ENCODE peak calls at places on chromosomes 1 and 21, in six cellular contexts. R is breast epithelium, K is heart right ventricle, P is astrocyte, Q is GM13977, N is A549. G is an unnamed sample.

GRCh38 chr1:225655509-225656258 is 2.8 kb upstream of the ENAH start:
- DNase-seq in R (no peak), P (peak), N (peak), Q (no peak), K (peak), G (no peak)

GRCh38 chr1:5318143-5318816 is 663.9 kb downstream of the AJAP1 start:
- DNase-seq in K (no peak), Q (no peak), N (no peak), P (no peak), R (no peak), G (no peak)

GRCh38 chr1:36947384-36947783 is 86.9 kb downstream of the GRIK3 start:
- DNase-seq in K (no peak), Q (no peak), P (no peak), N (no peak), R (no peak), G (no peak)

GRCh38 chr1:161174911-161175310 is 2.4 kb downstream of the B4GALT3 start:
- DNase-seq in R (no peak), P (no peak), Q (no peak), N (no peak), K (no peak), G (no peak)

GRCh38 chr1:3504151-3504822 is 49.8 kb downstream of the ARHGEF16 start:
- DNase-seq in Q (no peak), R (no peak), N (peak), P (peak), K (no peak), G (no peak)

GRCh38 chr1:89808429-89809117 is 12.3 kb upstream of the LRRC8D start:
- DNase-seq in N (no peak), Q (no peak), K (no peak), R (peak), P (peak), G (no peak)

GRCh38 chr1:163163861-163164582 is 38.7 kb downstream of the RGS5 start:
- DNase-seq in R (no peak), Q (no peak), P (peak), K (no peak), N (no peak), G (no peak)

GRCh38 chr1:32871364-32872188 is 864 bp upstream of the FNDC5 start:
- DNase-seq in P (no peak), R (no peak), K (no peak), N (no peak), Q (peak), G (no peak)

DNA sequence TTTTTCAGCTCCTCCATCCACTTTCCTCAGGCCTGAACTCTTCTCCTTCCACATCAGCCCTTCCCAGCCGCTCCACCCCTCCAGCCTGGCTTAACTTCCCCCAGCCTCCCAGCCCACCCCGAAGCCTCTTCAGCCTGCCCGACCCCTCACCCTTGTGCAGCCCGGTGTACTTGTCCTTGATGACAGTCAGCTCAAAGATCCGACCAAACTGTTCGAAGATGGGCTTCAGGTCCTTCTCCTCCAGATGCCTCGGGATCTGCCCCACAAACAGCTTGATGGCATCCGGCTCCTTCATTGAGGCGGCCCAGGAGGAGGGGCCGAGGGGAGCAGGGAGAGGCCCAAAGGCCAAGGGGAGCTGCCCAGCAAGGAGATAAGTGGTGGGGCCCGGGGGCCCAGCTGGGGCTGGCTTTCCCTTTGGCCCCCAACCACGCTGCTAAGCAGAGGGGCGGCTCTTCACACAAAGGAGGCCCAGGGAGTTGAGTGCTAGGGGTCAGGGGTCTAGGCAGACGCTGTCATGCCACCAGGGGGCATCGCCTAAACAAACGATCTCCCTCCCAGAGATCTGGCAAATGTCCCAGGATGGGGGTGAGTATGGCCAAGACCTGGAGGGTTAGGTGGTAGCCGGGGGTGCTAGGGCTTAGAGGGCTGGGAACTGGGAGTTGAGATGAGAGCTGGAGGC is 738 bp downstream of the CELF3 start:
- DNase-seq in R (no peak), N (no peak), Q (no peak), P (no peak), K (no peak), G (peak)
- TF ChIP-seq CTCF in R (no peak), N (no peak), Q (no peak), P (no peak), K (no peak), G (peak)

GRCh38 chr1:26327956-26328362 is 10.2 kb downstream of the CD52 start:
- DNase-seq in P (no peak), Q (no peak), K (no peak), N (no peak), R (no peak), G (no peak)
- TF ChIP-seq CTCF in P (no peak), Q (no peak), K (no peak), N (no peak), R (no peak), G (no peak)

DNA sequence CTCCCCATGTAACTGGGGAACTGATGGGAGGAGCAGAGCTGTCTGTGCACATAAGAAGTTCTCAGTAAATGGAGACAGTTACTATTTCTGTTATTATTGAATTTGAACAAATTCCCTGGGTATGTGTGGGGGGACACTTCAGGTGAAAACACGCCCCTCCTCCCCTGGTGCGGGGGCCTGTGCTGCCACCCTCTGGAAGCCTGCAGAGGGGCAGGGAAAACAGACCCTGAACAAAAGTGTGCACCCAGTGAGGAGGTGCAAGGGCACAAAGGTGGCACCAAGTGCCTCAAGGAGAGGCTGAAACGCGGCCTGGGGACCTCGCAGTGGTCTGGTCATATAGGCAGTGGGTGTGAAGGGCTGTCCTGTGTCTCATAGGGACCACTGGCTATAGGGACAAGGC is 18.2 kb upstream of the NADK start:
- DNase-seq in K (no peak), Q (no peak), P (no peak), R (no peak), N (no peak), G (no peak)
- TF ChIP-seq CTCF in K (no peak), Q (peak), P (no peak), R (no peak), N (no peak), G (no peak)

GRCh38 chr1:62687903-62688686 is at the start of gene DOCK7:
- DNase-seq in Q (peak), N (peak), P (peak), K (peak), R (peak), G (peak)
- TF ChIP-seq CTCF in Q (no peak), N (no peak), P (no peak), K (no peak), R (no peak), G (no peak)

GRCh38 chr1:164576311-164577271 is 17.6 kb downstream of the PBX1 start:
- DNase-seq in K (peak), P (no peak), N (no peak), Q (no peak), R (no peak), G (peak)
- TF ChIP-seq CTCF in K (no peak), P (no peak), N (no peak), Q (no peak), R (no peak), G (no peak)

DNA sequence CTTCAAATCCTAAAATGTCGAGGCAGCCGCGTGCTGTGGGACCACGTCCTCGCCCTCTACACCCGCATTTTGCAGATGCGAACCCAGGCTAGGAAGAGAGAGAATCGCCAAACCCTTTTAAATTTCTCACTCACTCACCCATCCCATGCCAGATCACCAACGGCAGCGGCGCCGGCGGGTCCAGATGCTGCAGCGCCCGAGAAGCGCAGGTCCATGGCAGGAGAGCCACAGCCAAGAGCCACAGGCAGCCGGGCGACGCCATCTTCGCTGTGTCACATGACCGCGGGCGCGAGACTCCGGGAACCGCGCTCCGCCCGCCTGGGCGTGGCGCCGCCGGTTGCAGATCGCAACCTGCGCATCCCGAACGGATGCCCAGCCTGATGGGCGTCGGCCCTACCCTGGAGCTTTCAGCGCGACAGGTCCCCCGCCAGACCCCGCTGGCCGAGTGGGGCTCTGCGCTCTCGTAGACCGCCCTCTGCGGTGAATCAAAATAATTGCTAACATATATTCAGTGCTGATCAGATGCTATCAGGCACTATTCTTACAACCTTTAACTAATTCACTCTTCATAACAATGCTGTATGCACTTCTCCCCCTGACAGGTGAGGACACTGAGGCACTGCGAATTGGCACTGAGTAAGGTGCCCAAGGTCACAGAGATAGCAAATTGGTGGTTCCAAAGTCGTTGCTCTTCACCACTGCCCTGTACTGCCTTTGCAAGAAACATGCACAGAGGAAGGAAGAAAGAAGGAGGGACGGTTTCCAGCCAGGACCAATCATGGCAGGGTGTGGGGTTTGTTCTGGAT is at the start of gene PPT1:
- DNase-seq in P (peak), K (peak), N (peak), R (peak), Q (peak), G (peak)
- TF ChIP-seq CTCF in P (peak), K (no peak), N (no peak), R (no peak), Q (peak), G (no peak)

GRCh38 chr21:42617476-42617875 is 35.9 kb upstream of the PDE9A start:
- DNase-seq in R (no peak), N (no peak), K (no peak), Q (no peak), P (no peak), G (no peak)

GRCh38 chr21:42621166-42621827 is 32.1 kb upstream of the PDE9A start:
- DNase-seq in R (peak), K (no peak), Q (no peak), N (no peak), P (no peak), G (no peak)

GRCh38 chr21:42619841-42620240 is 33.6 kb upstream of the PDE9A start:
- DNase-seq in R (no peak), P (no peak), N (no peak), K (no peak), Q (no peak), G (no peak)

GRCh38 chr21:42616366-42617340 is 36.8 kb upstream of the PDE9A start:
- DNase-seq in K (no peak), Q (no peak), N (no peak), P (no peak), R (no peak), G (no peak)

DNA sequence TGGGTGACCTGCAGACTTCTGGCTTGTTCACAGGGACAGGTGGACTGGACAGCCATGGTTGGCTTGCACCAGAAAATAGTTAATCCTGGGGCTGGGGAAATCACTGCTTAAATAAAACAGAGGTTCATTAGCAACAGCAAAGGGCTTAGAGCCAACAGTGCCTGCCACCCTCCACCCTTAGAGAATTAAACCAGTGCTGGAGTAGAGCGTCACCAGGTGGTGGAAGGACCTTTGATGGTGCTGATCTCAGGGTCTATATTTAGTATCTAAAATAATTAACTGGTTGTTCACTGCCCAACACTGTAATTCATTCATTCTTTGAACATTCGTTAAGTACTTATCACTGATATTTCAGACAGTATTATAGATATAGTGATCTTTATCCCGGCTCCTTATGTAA is 34.7 kb upstream of the PDE9A start:
- DNase-seq in N (no peak), K (no peak), Q (no peak), R (no peak), P (no peak), G (no peak)
- TF ChIP-seq CTCF in N (no peak), K (no peak), Q (no peak), R (no peak), P (no peak), G (no peak)